ENCODE peak calls at places on chromosomes 11 and 22, in seven cellular contexts. G, R, S, W, M, C and B are unnamed samples.

GRCh38 chr11:92035488-92035887 is 189.1 kb upstream of the FAT3 start:
- DNase-seq in G (no peak), R (no peak), S (no peak), W (no peak), M (no peak), C (no peak), B (no peak)

GRCh38 chr11:48001438-48002021 is 21.2 kb downstream of the PTPRJ start:
- DNase-seq in G (no peak), R (no peak), S (no peak), W (peak; percentile 87), M (peak; percentile 50), C (peak; percentile 84), B (no peak)

GRCh38 chr22:49253656-49254055 is 574.0 kb downstream of the BRD1 start:
- DNase-seq in G (peak; percentile 28), R (no peak), S (no peak), W (no peak), M (no peak), C (no peak), B (no peak)

GRCh38 chr22:28933321-28933720 is 49.9 kb downstream of the ZNRF3 start:
- DNase-seq in G (no peak), R (no peak), S (no peak), W (no peak), M (no peak), C (no peak), B (no peak)

GRCh38 chr11:2663915-2664314 is 35.9 kb downstream of the KCNQ1OT1 start:
- DNase-seq in G (no peak), R (no peak), S (no peak), W (no peak), M (peak; percentile 15), C (no peak), B (no peak)

GRCh38 chr11:1152316-1153104 is 5.2 kb upstream of the MUC5AC start:
- DNase-seq in G (peak; percentile 44), R (no peak), S (no peak), W (peak; percentile 21), M (peak; percentile 72), C (peak; percentile 88), B (no peak)

GRCh38 chr11:11605821-11606450 is 15.9 kb downstream of the GALNT18 start:
- DNase-seq in G (no peak), R (peak; percentile 26), S (no peak), W (no peak), M (no peak), C (no peak), B (no peak)

GRCh38 chr11:3149852-3150188 is 15.3 kb downstream of the OSBPL5 start:
- DNase-seq in G (no peak), R (no peak), S (no peak), W (no peak), M (no peak), C (no peak), B (no peak)

GRCh38 chr11:128061321-128061871 is 526.0 kb downstream of the ETS1 start:
- DNase-seq in G (no peak), R (no peak), S (no peak), W (peak; percentile 74), M (no peak), C (no peak), B (no peak)

GRCh38 chr11:124746621-124747243 is 5.3 kb downstream of the VSIG2 start:
- DNase-seq in G (peak; percentile 96), R (peak; percentile 93), S (peak; percentile 84), W (peak; percentile 76), M (peak; percentile 93), C (peak; percentile 84), B (peak; percentile 47)

GRCh38 chr11:115364892-115365291 is 139.3 kb downstream of the CADM1 start:
- DNase-seq in G (no peak), R (no peak), S (no peak), W (no peak), M (no peak), C (peak; percentile 23), B (no peak)

GRCh38 chr11:29452131-29452530 is 564.7 kb downstream of the KCNA4 start:
- DNase-seq in G (no peak), R (no peak), S (no peak), W (peak; percentile 1), M (no peak), C (no peak), B (no peak)

GRCh38 chr11:83152245-83152644 is 4.7 kb upstream of the PCF11 start:
- DNase-seq in G (no peak), R (no peak), S (no peak), W (no peak), M (no peak), C (no peak), B (no peak)

GRCh38 chr11:93407777-93408401 is 77.3 kb downstream of the DEUP1 start:
- DNase-seq in G (no peak), R (no peak), S (no peak), W (peak; percentile 36), M (no peak), C (no peak), B (no peak)

GRCh38 chr11:11563193-11563592 is 58.6 kb downstream of the GALNT18 start:
- DNase-seq in G (no peak), R (no peak), S (no peak), W (no peak), M (no peak), C (no peak), B (no peak)

GRCh38 chr11:116457336-116458007 is 315.3 kb downstream of the BUD13 start:
- DNase-seq in G (no peak), R (no peak), S (no peak), W (no peak), M (no peak), C (no peak), B (no peak)

GRCh38 chr11:65210361-65210731 is 28.6 kb downstream of the CAPN1 start:
- DNase-seq in G (no peak), R (no peak), S (no peak), W (no peak), M (peak; percentile 23), C (no peak), B (no peak)

GRCh38 chr11:65212226-65212801 is 30.6 kb downstream of the CAPN1 start:
- DNase-seq in G (no peak), R (no peak), S (no peak), W (no peak), M (no peak), C (no peak), B (no peak)

GRCh38 chr11:65209711-65210360 is 28.1 kb downstream of the CAPN1 start:
- DNase-seq in G (no peak), R (no peak), S (no peak), W (no peak), M (peak; percentile 9), C (no peak), B (no peak)

GRCh38 chr11:65211293-65212105 is 29.8 kb downstream of the CAPN1 start:
- DNase-seq in G (no peak), R (no peak), S (no peak), W (no peak), M (no peak), C (no peak), B (no peak)

DNA sequence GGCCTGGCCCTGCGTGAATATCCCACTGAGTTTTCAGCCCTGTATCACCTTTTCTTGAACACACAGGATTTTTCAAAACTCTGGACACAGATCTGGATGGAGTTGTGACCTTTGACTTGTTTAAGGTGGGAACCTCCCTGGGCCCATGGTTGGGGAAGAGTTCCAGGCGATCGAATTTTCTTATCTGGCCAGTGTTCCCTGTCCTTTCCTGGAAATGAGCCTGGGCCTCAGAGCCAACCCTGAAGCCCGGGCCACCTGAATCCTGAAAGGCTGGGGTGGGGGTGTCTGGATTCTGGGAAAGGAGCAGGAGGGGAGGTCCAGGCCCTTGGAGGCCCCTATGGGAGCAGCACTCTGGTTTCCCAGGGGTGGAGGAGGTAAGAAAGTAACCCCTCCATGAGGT is 29.0 kb downstream of the CAPN1 start:
- DNase-seq in G (no peak), R (no peak), S (no peak), W (no peak), M (no peak), C (no peak), B (no peak)
- H3K4me1 ChIP-seq in G (no peaks in the 10 kb centered on the region), R (no peaks in the 10 kb centered on the region), S (no peaks in the 10 kb centered on the region), W (no peaks in the 10 kb centered on the region), M (peaks cover 3% of the 10 kb centered on the region), C (no peaks in the 10 kb centered on the region), B (no peaks in the 10 kb centered on the region)

DNA sequence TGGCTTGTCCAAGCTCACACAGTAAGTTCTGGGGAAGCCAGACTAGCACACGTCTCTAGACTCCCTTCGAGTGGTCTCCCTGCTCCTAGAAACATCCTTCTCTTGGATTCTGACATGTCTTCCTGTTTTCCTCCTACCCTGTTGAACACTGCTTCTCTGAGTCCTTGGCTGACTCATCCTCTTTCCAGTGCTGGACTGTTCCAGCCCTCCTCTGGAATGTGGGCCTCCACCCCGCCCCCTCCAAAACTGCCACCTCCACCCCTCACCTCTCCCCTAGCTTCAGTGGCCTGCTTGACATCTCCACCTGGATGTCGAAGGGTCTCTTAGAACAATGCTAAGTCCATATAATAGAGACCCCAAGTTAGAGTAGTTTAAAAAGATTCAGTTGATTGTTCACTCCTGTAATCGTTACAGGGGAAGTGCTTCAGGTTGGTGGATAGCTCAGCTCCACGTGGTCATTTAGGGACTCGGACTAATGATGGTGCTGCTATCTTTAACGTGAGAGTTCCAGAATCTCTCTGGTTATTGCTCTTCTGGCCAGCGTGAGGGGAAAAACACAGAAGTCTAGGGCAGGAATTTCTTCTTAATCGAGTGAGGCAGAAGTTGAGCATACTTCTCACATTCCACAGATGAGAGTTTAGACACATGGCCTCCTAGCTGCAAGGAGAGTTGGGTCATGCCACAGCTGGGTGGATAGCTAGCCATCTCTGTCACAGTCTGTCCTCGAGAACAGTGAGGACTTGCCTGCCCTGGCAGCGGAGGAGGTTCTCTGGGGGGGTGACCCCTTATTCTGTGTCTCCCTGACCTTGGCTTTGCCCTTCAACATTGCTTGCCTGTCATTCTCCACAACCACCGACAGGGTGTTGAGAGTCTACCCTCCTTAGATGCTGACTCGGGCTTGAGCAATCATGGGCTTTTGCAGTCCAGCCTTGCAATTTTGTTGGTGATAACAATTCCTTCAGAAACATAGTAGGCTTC is 4.7 kb upstream of the C11orf96 start:
- DNase-seq in G (no peak), R (no peak), S (no peak), W (peak; percentile 51), M (no peak), C (peak; percentile 62), B (no peak)
- TF ChIP-seq CTCF in G (no peak), R (no peak), S (peak; percentile 15), W (peak; percentile 29), M (no peak), C (no peak), B (no peak)

DNA sequence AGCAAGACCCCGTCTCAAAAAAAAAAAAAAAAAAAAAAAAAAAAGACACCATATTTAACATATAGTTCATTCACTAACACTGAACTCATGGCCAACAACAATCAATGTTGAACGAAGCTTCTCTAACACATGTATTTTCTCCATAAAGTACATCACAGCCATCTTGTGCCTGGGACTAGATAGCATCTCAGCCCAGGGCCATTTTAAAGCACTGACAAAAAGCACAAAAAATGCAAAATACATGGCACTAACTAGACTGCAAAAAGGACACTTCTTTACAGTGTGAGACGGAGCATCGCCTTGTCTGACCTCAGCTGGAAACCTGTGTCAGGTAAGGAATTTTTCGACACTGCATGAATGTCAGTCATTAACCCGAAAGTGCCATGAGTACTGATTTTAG is 23.3 kb downstream of the KIAA0930 start:
- DNase-seq in G (no peak), R (no peak), S (no peak), W (no peak), M (no peak), C (no peak), B (no peak)
- H3K4me1 ChIP-seq in G (peaks cover 5% of the 10 kb centered on the region), R (peaks cover 10% of the 10 kb centered on the region), S (no peaks in the 10 kb centered on the region), W (peaks cover 16% of the 10 kb centered on the region), M (peaks cover 21% of the 10 kb centered on the region), C (peaks cover 15% of the 10 kb centered on the region), B (no peaks in the 10 kb centered on the region)

DNA sequence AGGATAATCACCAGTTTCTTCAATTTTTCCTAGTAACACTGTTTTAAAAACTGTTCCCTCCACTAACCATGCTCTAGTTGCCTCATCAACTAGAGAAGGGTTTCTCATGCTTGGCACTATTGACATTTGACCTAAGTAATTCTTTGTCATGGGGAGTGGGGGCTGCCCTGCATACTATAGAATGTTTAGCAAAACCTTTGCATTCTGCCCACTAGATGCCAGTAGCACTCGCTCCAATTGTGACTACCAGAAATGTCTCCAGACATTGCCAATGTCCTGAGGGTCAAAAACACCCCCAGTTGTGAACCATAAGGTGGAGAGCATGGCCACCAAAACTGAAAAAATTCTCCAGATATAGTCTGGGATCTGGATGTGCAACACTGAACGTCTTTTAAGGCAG is 27.6 kb upstream of the BMAL1 start:
- DNase-seq in G (no peak), R (no peak), S (peak; percentile 14), W (peak; percentile 37), M (no peak), C (peak; percentile 27), B (no peak)
- TF ChIP-seq CTCF in G (no peak), R (no peak), S (peak; percentile 25), W (peak; percentile 48), M (no peak), C (peak; percentile 52), B (no peak)